ENCODE peak calls at places on chromosomes 16 and 17, in nine cellular contexts. O is tibial artery, H is right atrium auricular region, D is stomach, S is adipocyte, Z is Peyer's patch, W is BJ, T is mammary epithelial cell, E is adrenal gland. R is an unnamed sample.

GRCh38 chr16:67170948-67171649 is 761 bp downstream of the NOL3 start:
- DNase-seq in O (no peak), H (no peak), D (no peak), S (peak; percentile 49), Z (no peak), W (no peak), T (no peak), E (no peak), R (no peak)

GRCh38 chr17:60089097-60089844 is 10.6 kb upstream of the HEATR6 start:
- DNase-seq in O (no peak), H (no peak), D (no peak), S (no peak), Z (no peak), W (no peak), T (no peak), E (no peak), R (no peak)

GRCh38 chr16:83622010-83622409 is 185.8 kb upstream of the HSBP1 start:
- DNase-seq in O (no peak), H (no peak), D (no peak), S (no peak), Z (no peak), W (no peak), T (no peak), E (no peak), R (no peak)

GRCh38 chr16:85908444-85908843 is 9.5 kb downstream of the IRF8 start:
- DNase-seq in O (no peak), H (no peak), D (no peak), S (no peak), Z (no peak), W (no peak), T (no peak), E (no peak), R (no peak)

GRCh38 chr17:64095144-64095882 is 34.6 kb downstream of the ERN1 start:
- DNase-seq in O (no peak), H (no peak), D (peak; percentile 40), S (no peak), Z (no peak), W (no peak), T (peak; percentile 90), E (peak; percentile 49), R (peak; percentile 87)

GRCh38 chr17:4782652-4783051 is 3.5 kb downstream of the VMO1 start:
- DNase-seq in O (no peak), H (no peak), D (no peak), S (no peak), Z (no peak), W (no peak), T (no peak), E (no peak), R (no peak)

GRCh38 chr17:58643147-58643546 is 48.7 kb downstream of the TEX14 start:
- DNase-seq in O (no peak), H (no peak), D (no peak), S (peak; percentile 50), Z (no peak), W (no peak), T (peak; percentile 46), E (no peak), R (no peak)

GRCh38 chr17:49515196-49515770 is 20.2 kb downstream of the NGFR start:
- DNase-seq in O (peak; percentile 94), H (peak; percentile 92), D (peak; percentile 86), S (peak; percentile 84), Z (no peak), W (peak; percentile 86), T (peak; percentile 75), E (peak; percentile 95), R (peak; percentile 97)

DNA sequence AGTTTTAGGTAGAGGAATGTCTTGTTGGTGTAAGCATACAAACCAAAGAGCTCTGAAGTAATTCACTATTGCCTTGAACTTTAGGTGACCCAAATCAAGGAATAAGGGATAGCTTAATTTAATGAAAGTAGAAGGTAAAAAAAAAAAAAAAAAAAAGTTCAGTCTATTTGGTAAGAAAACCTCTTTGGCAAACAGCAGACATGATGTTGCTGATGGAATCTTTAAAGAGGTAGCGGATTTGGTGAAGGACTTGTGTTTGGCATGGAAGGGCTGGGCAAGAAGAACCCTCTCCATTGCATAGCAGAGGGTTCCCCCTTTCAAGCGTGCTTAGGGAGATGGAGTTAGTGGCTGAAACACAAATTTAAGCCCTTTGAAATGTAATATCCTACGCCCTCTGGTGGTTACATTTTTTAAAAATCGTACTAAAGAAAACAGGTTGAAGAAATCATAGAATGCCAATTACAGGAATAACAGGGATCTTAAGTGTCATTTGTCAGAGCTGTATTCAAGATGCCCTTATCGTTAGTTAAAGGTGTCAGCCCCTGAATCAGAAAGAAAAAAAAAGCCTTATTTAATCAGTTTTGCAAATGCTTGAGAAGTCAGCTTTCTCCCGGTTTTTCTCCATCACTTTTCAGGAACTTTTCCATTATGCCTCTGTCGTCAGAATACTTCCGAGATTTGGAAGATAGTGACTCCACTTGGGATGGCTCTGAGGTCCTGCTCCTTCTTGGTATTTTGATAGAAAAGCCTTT is 383.1 kb downstream of the KCNJ2 start:
- DNase-seq in O (no peak), H (no peak), D (no peak), S (peak; percentile 85), Z (no peak), W (no peak), T (peak; percentile 18), E (no peak), R (peak; percentile 40)
- H3K27me3 ChIP-seq in O (no peaks in the 10 kb centered on the region), H (no peaks in the 10 kb centered on the region), D (no peaks in the 10 kb centered on the region), S (no peaks in the 10 kb centered on the region), Z (no peaks in the 10 kb centered on the region), W (no peaks in the 10 kb centered on the region), T (no peaks in the 10 kb centered on the region), E (no peaks in the 10 kb centered on the region), R (no peaks in the 10 kb centered on the region)

GRCh38 chr17:34782271-34782670 is 179.0 kb downstream of the CCT6B start:
- DNase-seq in O (no peak), H (no peak), D (no peak), S (no peak), Z (no peak), W (no peak), T (no peak), E (no peak), R (no peak)

GRCh38 chr17:34781071-34781470 is 180.2 kb downstream of the CCT6B start:
- DNase-seq in O (no peak), H (no peak), D (no peak), S (no peak), Z (no peak), W (peak; percentile 0), T (no peak), E (no peak), R (no peak)

GRCh38 chr17:34781571-34782108 is 179.6 kb downstream of the CCT6B start:
- DNase-seq in O (no peak), H (no peak), D (no peak), S (no peak), Z (no peak), W (peak; percentile 32), T (no peak), E (no peak), R (no peak)

GRCh38 chr17:34777044-34777443 is 184.2 kb downstream of the CCT6B start:
- DNase-seq in O (no peak), H (no peak), D (no peak), S (no peak), Z (no peak), W (no peak), T (no peak), E (no peak), R (no peak)

DNA sequence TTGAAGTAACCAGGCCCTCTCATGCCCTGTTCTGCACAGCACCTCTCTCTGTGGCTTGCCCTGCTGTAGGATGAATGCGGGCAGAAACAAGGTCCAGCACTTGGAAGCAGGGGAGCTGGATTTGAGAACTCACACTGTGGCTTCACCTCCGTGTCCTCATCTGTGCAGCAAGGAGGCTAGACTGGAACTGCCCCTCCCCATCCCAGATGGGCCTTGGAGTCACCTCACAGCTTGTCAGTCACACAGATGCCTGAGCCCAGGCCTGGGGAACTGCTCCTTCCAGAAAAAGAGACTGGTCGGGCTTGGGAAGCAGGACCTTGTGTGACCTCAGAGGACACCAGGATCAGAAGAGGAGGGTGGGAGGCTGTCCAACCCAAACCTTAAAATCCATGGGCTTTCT is 180.8 kb downstream of the CCT6B start:
- DNase-seq in O (no peak), H (no peak), D (no peak), S (no peak), Z (no peak), W (no peak), T (no peak), E (no peak), R (no peak)
- H3K27me3 ChIP-seq in O (no peaks in the 10 kb centered on the region), H (no peaks in the 10 kb centered on the region), D (no peaks in the 10 kb centered on the region), S (peaks cover 6% of the 10 kb centered on the region), Z (no peaks in the 10 kb centered on the region), W (no peaks in the 10 kb centered on the region), T (no peaks in the 10 kb centered on the region), E (no peaks in the 10 kb centered on the region), R (no peaks in the 10 kb centered on the region)

GRCh38 chr17:75265614-75266314 is 4.1 kb downstream of the MRPS7 start:
- DNase-seq in O (no peak), H (no peak), D (no peak), S (no peak), Z (no peak), W (no peak), T (no peak), E (peak; percentile 65), R (no peak)

GRCh38 chr17:75263051-75263450 is 1.4 kb downstream of the MRPS7 start:
- DNase-seq in O (no peak), H (no peak), D (no peak), S (no peak), Z (no peak), W (no peak), T (no peak), E (no peak), R (no peak)

GRCh38 chr17:75262112-75262606 is 480 bp downstream of the MRPS7 start:
- DNase-seq in O (no peak), H (no peak), D (no peak), S (no peak), Z (no peak), W (no peak), T (peak; percentile 32), E (no peak), R (no peak)

GRCh38 chr17:75260679-75261335 is 599 bp downstream of the GGA3 start:
- DNase-seq in O (no peak), H (no peak), D (no peak), S (no peak), Z (no peak), W (no peak), T (peak; percentile 48), E (no peak), R (no peak)

DNA sequence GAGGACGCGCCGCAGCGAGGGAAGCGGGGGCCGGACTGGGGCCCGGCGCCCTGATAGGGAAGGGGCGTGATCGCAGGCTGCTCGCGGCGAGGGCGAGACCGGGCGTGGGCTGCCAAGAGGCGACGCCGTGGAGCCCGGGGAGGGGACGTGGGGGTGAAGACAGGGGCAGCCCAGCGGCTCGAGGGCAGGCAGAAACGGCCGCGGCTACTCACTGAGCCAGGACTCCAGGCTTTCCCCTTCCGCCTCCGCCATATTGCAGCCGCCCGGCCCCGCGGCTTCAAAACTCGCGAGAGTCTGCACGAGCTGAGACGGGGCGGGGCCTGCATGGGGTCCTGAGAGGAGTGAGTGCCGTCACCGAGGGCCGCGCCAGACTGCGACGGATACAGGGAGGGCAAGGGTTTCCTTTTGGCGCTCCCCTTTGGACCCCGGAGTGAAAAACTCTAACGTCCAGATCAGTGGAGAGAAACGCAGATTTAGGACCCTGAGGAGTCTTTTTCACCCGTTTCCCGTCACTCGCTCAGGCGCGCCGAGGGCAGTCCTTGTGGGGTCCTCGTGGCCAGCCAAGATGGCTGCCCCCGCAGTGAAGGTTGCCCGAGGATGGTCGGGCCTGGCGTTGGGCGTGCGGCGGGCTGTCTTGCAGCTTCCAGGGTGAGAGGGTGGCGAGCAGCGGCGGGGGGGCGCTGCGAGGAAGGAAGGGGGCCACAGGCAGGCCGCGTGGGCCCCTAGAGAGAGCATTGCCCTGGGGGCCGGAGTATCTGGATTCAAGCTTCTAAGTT is at the start of the genes GGA3 and MRPS7:
- DNase-seq in O (peak; percentile 96), H (peak; percentile 94), D (peak; percentile 95), S (peak; percentile 99), Z (peak; percentile 97), W (peak; percentile 61), T (peak; percentile 92), E (peak; percentile 97), R (peak; percentile 98)
- H3K27me3 ChIP-seq in O (no peaks in the 10 kb centered on the region), H (no peaks in the 10 kb centered on the region), D (no peaks in the 10 kb centered on the region), S (no peaks in the 10 kb centered on the region), Z (no peaks in the 10 kb centered on the region), W (no peaks in the 10 kb centered on the region), T (no peaks in the 10 kb centered on the region), E (no peaks in the 10 kb centered on the region), R (no peaks in the 10 kb centered on the region)

GRCh38 chr17:50636804-50637195 is 2.1 kb downstream of the ABCC3 start:
- DNase-seq in O (no peak), H (no peak), D (no peak), S (no peak), Z (no peak), W (no peak), T (no peak), E (no peak), R (no peak)
- H3K27me3 ChIP-seq in O (no peaks in the 10 kb centered on the region), H (no peaks in the 10 kb centered on the region), D (no peaks in the 10 kb centered on the region), S (no peaks in the 10 kb centered on the region), Z (no peaks in the 10 kb centered on the region), W (no peaks in the 10 kb centered on the region), T (no peaks in the 10 kb centered on the region), E (no peaks in the 10 kb centered on the region), R (no peaks in the 10 kb centered on the region)